ENCODE peak calls at places on chromosomes 11 and 22, in five cellular contexts. W, J, E, X and B are unnamed samples.

GRCh38 chr22:17633217-17633997 is 4.9 kb upstream of the ATP6V1E1 start:
- DNase-seq in X (no peak), J (no peak), E (peak), W (no peak), B (peak)

GRCh38 chr11:3340025-3340424 is 38.9 kb downstream of the ZNF195 start:
- DNase-seq in E (peak), W (no peak), J (no peak), X (no peak), B (peak)

GRCh38 chr11:1485504-1485885 is 1.1 kb downstream of the MOB2 start:
- DNase-seq in J (no peak), X (no peak), W (no peak), E (no peak), B (no peak)

GRCh38 chr11:15309296-15309695 is 194.6 kb downstream of the INSC start:
- DNase-seq in J (no peak), X (no peak), E (no peak), W (no peak), B (peak)

GRCh38 chr11:64242920-64243854 is 2.3 kb downstream of the FKBP2 start:
- DNase-seq in E (no peak), J (no peak), W (peak), X (no peak), B (no peak)

GRCh38 chr22:29344137-29344536 is 28.6 kb upstream of the RASL10A start:
- DNase-seq in E (peak), X (no peak), W (no peak), J (no peak), B (peak)

GRCh38 chr22:28019360-28019759 is 100.3 kb upstream of the PITPNB start:
- DNase-seq in W (no peak), X (no peak), E (no peak), J (no peak), B (peak)

GRCh38 chr11:12186683-12187082 is 76.3 kb downstream of the MICAL2 start:
- DNase-seq in X (no peak), W (no peak), E (no peak), J (no peak), B (no peak)

GRCh38 chr11:14454861-14455632 is 44.6 kb downstream of the COPB1 start:
- DNase-seq in W (peak), X (no peak), E (peak), J (no peak), B (peak)

GRCh38 chr11:130127509-130127908 is 32.1 kb upstream of the ST14 start:
- DNase-seq in X (no peak), E (no peak), W (no peak), J (no peak), B (no peak)

GRCh38 chr22:40216041-40216756 is 38.5 kb downstream of the TNRC6B start:
- DNase-seq in X (peak), J (no peak), E (no peak), W (peak), B (no peak)

GRCh38 chr11:119982517-119983239 is 155.2 kb downstream of the TRIM29 start:
- DNase-seq in W (no peak), E (no peak), X (no peak), J (no peak), B (no peak)

GRCh38 chr11:19336331-19336730 is 95.6 kb upstream of the E2F8 start:
- DNase-seq in E (no peak), J (no peak), X (no peak), W (no peak), B (no peak)

GRCh38 chr11:126452256-126452655 is 96.8 kb downstream of the ST3GAL4 start:
- DNase-seq in E (no peak), W (no peak), X (no peak), J (no peak), B (no peak)

GRCh38 chr11:76856111-76856510 is 4.6 kb upstream of the ACER3 start:
- DNase-seq in E (no peak), J (no peak), W (no peak), X (no peak), B (no peak)

GRCh38 chr22:46754110-46754799 is 8.2 kb upstream of the TBC1D22A start:
- DNase-seq in W (no peak), X (no peak), J (peak), E (peak), B (peak)

GRCh38 chr22:37030560-37031281 is 11.2 kb downstream of the MPST start:
- DNase-seq in J (no peak), W (no peak), X (no peak), E (no peak), B (no peak)

GRCh38 chr11:113896156-113896879 is 8.3 kb upstream of the HTR3B start:
- DNase-seq in J (peak), E (peak), X (no peak), W (peak), B (peak)

GRCh38 chr22:48796295-48797015 is 1031.2 kb downstream of the BRD1 start:
- DNase-seq in J (no peak), X (no peak), E (no peak), W (no peak), B (no peak)

GRCh38 chr22:43000441-43001175 is 14.3 kb downstream of the PACSIN2 start:
- DNase-seq in X (no peak), E (peak), W (no peak), J (no peak), B (peak)

GRCh38 chr11:45022294-45023064 is 71.8 kb upstream of the TP53I11 start:
- DNase-seq in E (peak), J (no peak), X (no peak), W (no peak), B (peak)

GRCh38 chr11:62139526-62140301 is 15.9 kb downstream of the INCENP start:
- DNase-seq in J (no peak), E (no peak), W (no peak), X (no peak), B (no peak)

GRCh38 chr11:5618807-5619206 is 6.0 kb upstream of the TRIM34 start:
- DNase-seq in X (no peak), W (no peak), E (peak), J (no peak), B (peak)

GRCh38 chr11:11641581-11641980 is 19.8 kb upstream of the GALNT18 start:
- DNase-seq in J (no peak), W (no peak), X (no peak), E (no peak), B (no peak)

GRCh38 chr11:46338636-46338987 is 8.7 kb upstream of the DGKZ start:
- DNase-seq in E (peak), W (no peak), X (no peak), J (no peak), B (no peak)

GRCh38 chr11:117992620-117993019 is 6.4 kb downstream of the IL10RA start:
- DNase-seq in J (no peak), X (no peak), E (no peak), W (no peak), B (no peak)

GRCh38 chr11:58636587-58636986 is 14.1 kb downstream of the CNTF start:
- DNase-seq in X (no peak), J (no peak), W (no peak), E (no peak), B (no peak)

GRCh38 chr22:27032121-27032761 is 374.9 kb downstream of the MIAT start:
- DNase-seq in X (no peak), W (peak), J (no peak), E (no peak), B (peak)

GRCh38 chr11:15629690-15630321 is 515.1 kb downstream of the INSC start:
- DNase-seq in E (no peak), X (no peak), W (peak), J (peak), B (no peak)

GRCh38 chr11:118996926-118997626 is 862 bp upstream of the CENATAC start:
- DNase-seq in J (no peak), E (peak), X (peak), W (peak), B (peak)

GRCh38 chr11:23755076-23755475 is 741.8 kb upstream of the LUZP2 start:
- DNase-seq in X (no peak), J (no peak), W (no peak), E (no peak), B (peak)

GRCh38 chr22:22870577-22871398 is 16.8 kb upstream of the IGLL5 start:
- DNase-seq in X (no peak), W (peak), J (no peak), E (no peak), B (peak)

GRCh38 chr11:110294509-110294908 is 1.9 kb downstream of the RDX start:
- DNase-seq in E (no peak), J (no peak), X (no peak), W (no peak), B (no peak)
- H3K9ac ChIP-seq in E (peak), J (no peak), X (peak), W (no peak), B (peak)

DNA sequence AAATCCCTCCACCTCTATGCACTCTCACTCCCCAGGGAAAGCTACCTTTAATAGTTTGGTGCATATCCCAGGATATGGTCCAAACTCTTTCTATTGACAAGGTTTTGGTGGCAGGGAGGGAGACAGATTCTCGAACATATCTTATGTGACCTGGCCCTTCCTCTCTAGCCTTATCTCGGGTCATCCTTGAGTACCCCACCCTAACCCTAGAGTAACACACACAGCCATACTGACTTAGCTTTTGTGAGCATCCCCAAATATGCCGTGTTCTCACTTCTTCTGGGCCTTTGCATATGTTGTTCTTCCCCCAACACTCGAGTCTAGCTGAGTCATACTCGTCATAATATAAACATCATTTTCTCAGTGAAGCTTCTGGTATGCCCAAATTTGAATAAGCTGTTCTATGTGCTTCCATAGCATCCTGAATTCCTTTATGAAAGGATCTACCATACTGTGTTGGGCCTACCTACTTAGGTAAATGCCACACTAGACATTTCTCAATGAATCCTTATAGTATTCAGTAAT is 7.9 kb downstream of the TTC17 start:
- DNase-seq in W (peak), J (no peak), E (peak), X (no peak), B (peak)
- H3K9ac ChIP-seq in W (peak), J (no peak), E (no peak), X (no peak), B (no peak)

GRCh38 chr22:44131412-44131811 is 49.3 kb upstream of the PARVG start:
- DNase-seq in X (no peak), W (no peak), J (no peak), E (no peak), B (no peak)
- H3K9ac ChIP-seq in X (no peak), W (no peak), J (no peak), E (no peak), B (no peak)

GRCh38 chr11:57155400-57155799 is 26.4 kb upstream of the LRRC55 start:
- DNase-seq in J (no peak), E (no peak), W (no peak), X (no peak), B (no peak)

GRCh38 chr11:57157624-57158023 is 24.1 kb upstream of the LRRC55 start:
- DNase-seq in E (no peak), W (no peak), J (no peak), X (no peak), B (no peak)

GRCh38 chr11:57154718-57155117 is 27.0 kb upstream of the LRRC55 start:
- DNase-seq in W (no peak), J (no peak), X (no peak), E (no peak), B (no peak)

GRCh38 chr11:57156928-57157327 is 24.8 kb upstream of the LRRC55 start:
- DNase-seq in E (no peak), J (no peak), X (no peak), W (no peak), B (no peak)

GRCh38 chr11:57155838-57156583 is 25.7 kb upstream of the LRRC55 start:
- DNase-seq in W (no peak), J (no peak), X (no peak), E (no peak), B (no peak)
- H3K9ac ChIP-seq in W (no peak), J (no peak), X (no peak), E (no peak), B (no peak)

GRCh38 chr11:60863550-60864521 is 3.5 kb upstream of the ZP1 start:
- DNase-seq in J (no peak), E (no peak), W (no peak), X (no peak), B (no peak)
- H3K9ac ChIP-seq in J (no peak), E (no peak), W (no peak), X (no peak), B (no peak)

DNA sequence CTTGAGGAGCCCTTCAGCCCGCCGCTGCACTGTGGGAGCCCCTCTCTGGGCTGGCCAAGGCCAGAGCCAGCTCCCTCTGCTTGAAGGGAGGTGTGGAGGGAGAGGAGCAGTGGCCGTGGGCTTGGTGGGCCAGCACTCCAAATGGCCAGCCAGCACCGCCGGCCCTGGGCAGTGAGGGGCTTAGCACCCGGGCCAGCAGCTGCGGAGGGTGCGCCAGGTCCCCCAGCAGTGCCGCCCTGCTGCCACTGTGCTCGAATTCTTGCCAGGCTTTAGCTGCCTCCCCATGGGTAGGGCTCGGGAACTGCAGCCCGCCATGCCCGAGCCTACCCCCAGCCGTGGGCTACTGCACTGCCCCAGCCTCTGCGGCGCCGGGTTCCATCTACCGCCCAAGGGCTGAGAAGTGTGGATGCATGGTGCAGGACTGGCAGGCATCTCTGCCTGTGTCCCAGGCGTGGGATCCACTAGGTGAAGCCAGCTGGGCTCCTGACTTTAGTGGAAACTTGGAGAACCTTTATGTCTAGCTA is 82.7 kb downstream of the KCNA4 start:
- DNase-seq in W (no peak), E (no peak), J (no peak), X (no peak), B (no peak)
- H3K9ac ChIP-seq in W (no peak), E (no peak), J (no peak), X (no peak), B (no peak)

GRCh38 chr11:85949798-85950197 is 94.6 kb downstream of the CCDC83 start:
- DNase-seq in J (no peak), W (peak), X (no peak), E (no peak), B (no peak)

GRCh38 chr11:85945788-85946187 is 90.6 kb downstream of the CCDC83 start:
- DNase-seq in E (no peak), X (no peak), W (peak), J (no peak), B (no peak)

GRCh38 chr11:85946221-85946620 is 91.0 kb downstream of the CCDC83 start:
- DNase-seq in X (no peak), W (peak), E (peak), J (no peak), B (peak)

GRCh38 chr11:85948884-85949283 is 93.7 kb downstream of the CCDC83 start:
- DNase-seq in E (peak), W (peak), J (no peak), X (no peak), B (no peak)

GRCh38 chr11:85947431-85948272 is 92.5 kb downstream of the CCDC83 start:
- DNase-seq in W (peak), J (no peak), X (no peak), E (peak), B (peak)
- H3K9ac ChIP-seq in W (no peak), J (no peak), X (no peak), E (no peak), B (peak)